ENCODE peak calls at places on chromosome 7, in ten cellular contexts. One of them, this sample, is unnamed.

GRCh38 chr7:106070201-106070551 is 41.9 kb downstream of the SYPL1 start:
- DNase-seq in Peyer's patch: no peak
- DNase-seq in choroid plexus epithelial cell: no peak
- DNase-seq in PC-3: peak; percentile 61
- DNase-seq in AG09319: no peak
- DNase-seq in left lung: no peak
- DNase-seq in GM20000: no peak
- DNase-seq in neural crest cell: no peak
- DNase-seq in osteocyte: peak; percentile 64
- DNase-seq in GM10248: no peak
- DNase-seq in this sample: no peak

GRCh38 chr7:2522780-2523433 is 3.3 kb downstream of the LFNG start:
- DNase-seq in AG09319: no peak
- DNase-seq in PC-3: peak; percentile 37
- DNase-seq in neural crest cell: peak; percentile 35
- DNase-seq in choroid plexus epithelial cell: peak; percentile 64
- DNase-seq in GM10248: no peak
- DNase-seq in Peyer's patch: no peak
- DNase-seq in left lung: peak; percentile 69
- DNase-seq in osteocyte: no peak
- DNase-seq in GM20000: no peak
- DNase-seq in this sample: no peak

GRCh38 chr7:156497776-156498509 is 142.6 kb upstream of the RNF32 start:
- DNase-seq in GM20000: no peak
- DNase-seq in GM10248: no peak
- DNase-seq in choroid plexus epithelial cell: no peak
- DNase-seq in left lung: no peak
- DNase-seq in Peyer's patch: no peak
- DNase-seq in neural crest cell: no peak
- DNase-seq in AG09319: no peak
- DNase-seq in osteocyte: no peak
- DNase-seq in PC-3: no peak
- DNase-seq in this sample: no peak

GRCh38 chr7:106284516-106285050 is at the start of gene NAMPT:
- DNase-seq in PC-3: peak; percentile 36
- DNase-seq in Peyer's patch: peak; percentile 46
- DNase-seq in neural crest cell: peak; percentile 39
- DNase-seq in GM20000: peak; percentile 58
- DNase-seq in GM10248: peak; percentile 38
- DNase-seq in left lung: peak; percentile 90
- DNase-seq in osteocyte: peak; percentile 88
- DNase-seq in AG09319: no peak
- DNase-seq in choroid plexus epithelial cell: no peak
- DNase-seq in this sample: no peak

GRCh38 chr7:154914580-154915380 is 88.1 kb downstream of the PAXIP1 start:
- DNase-seq in osteocyte: peak; percentile 83
- DNase-seq in left lung: no peak
- DNase-seq in PC-3: no peak
- DNase-seq in choroid plexus epithelial cell: no peak
- DNase-seq in AG09319: no peak
- DNase-seq in GM20000: no peak
- DNase-seq in GM10248: no peak
- DNase-seq in neural crest cell: no peak
- DNase-seq in Peyer's patch: no peak
- DNase-seq in this sample: no peak

GRCh38 chr7:70752794-70753241 is 379.1 kb upstream of the GALNT17 start:
- DNase-seq in GM20000: no peak
- DNase-seq in Peyer's patch: no peak
- DNase-seq in left lung: no peak
- DNase-seq in PC-3: no peak
- DNase-seq in osteocyte: no peak
- DNase-seq in GM10248: no peak
- DNase-seq in choroid plexus epithelial cell: peak; percentile 63
- DNase-seq in AG09319: no peak
- DNase-seq in neural crest cell: no peak
- DNase-seq in this sample: no peak

GRCh38 chr7:50812847-50813475 is 30.3 kb upstream of the GRB10 start:
- DNase-seq in choroid plexus epithelial cell: peak; percentile 78
- DNase-seq in Peyer's patch: no peak
- DNase-seq in AG09319: peak; percentile 23
- DNase-seq in left lung: no peak
- DNase-seq in neural crest cell: no peak
- DNase-seq in GM10248: no peak
- DNase-seq in PC-3: peak; percentile 90
- DNase-seq in GM20000: no peak
- DNase-seq in osteocyte: no peak
- DNase-seq in this sample: peak; percentile 36

GRCh38 chr7:102045681-102046372 is 228.4 kb downstream of the CUX1 start:
- DNase-seq in GM20000: peak; percentile 45
- DNase-seq in choroid plexus epithelial cell: no peak
- DNase-seq in left lung: no peak
- DNase-seq in osteocyte: no peak
- DNase-seq in Peyer's patch: no peak
- DNase-seq in GM10248: no peak
- DNase-seq in neural crest cell: no peak
- DNase-seq in AG09319: no peak
- DNase-seq in PC-3: no peak
- DNase-seq in this sample: no peak

GRCh38 chr7:77269360-77270075 is 69.9 kb upstream of the FGL2 start:
- DNase-seq in AG09319: no peak
- DNase-seq in neural crest cell: no peak
- DNase-seq in left lung: no peak
- DNase-seq in choroid plexus epithelial cell: peak; percentile 56
- DNase-seq in osteocyte: no peak
- DNase-seq in GM20000: peak; percentile 36
- DNase-seq in PC-3: no peak
- DNase-seq in Peyer's patch: peak; percentile 52
- DNase-seq in GM10248: peak; percentile 24
- DNase-seq in this sample: no peak

GRCh38 chr7:32061346-32061745 is 8.9 kb downstream of the PDE1C start:
- DNase-seq in choroid plexus epithelial cell: no peak
- DNase-seq in GM20000: no peak
- DNase-seq in Peyer's patch: no peak
- DNase-seq in neural crest cell: no peak
- DNase-seq in AG09319: no peak
- DNase-seq in PC-3: no peak
- DNase-seq in GM10248: no peak
- DNase-seq in osteocyte: no peak
- DNase-seq in left lung: peak; percentile 44
- DNase-seq in this sample: no peak

GRCh38 chr7:27814054-27814453 is 74.1 kb downstream of the TAX1BP1 start:
- DNase-seq in osteocyte: no peak
- DNase-seq in GM10248: no peak
- DNase-seq in Peyer's patch: no peak
- DNase-seq in AG09319: no peak
- DNase-seq in GM20000: no peak
- DNase-seq in choroid plexus epithelial cell: peak; percentile 57
- DNase-seq in left lung: no peak
- DNase-seq in PC-3: no peak
- DNase-seq in neural crest cell: no peak
- DNase-seq in this sample: no peak

GRCh38 chr7:47690902-47691558 is 109.1 kb upstream of the TNS3 start:
- DNase-seq in PC-3: peak; percentile 35
- DNase-seq in GM10248: no peak
- DNase-seq in GM20000: no peak
- DNase-seq in AG09319: no peak
- DNase-seq in neural crest cell: no peak
- DNase-seq in choroid plexus epithelial cell: peak; percentile 72
- DNase-seq in left lung: no peak
- DNase-seq in osteocyte: no peak
- DNase-seq in Peyer's patch: no peak
- DNase-seq in this sample: no peak

GRCh38 chr7:17773289-17773626 is 167.0 kb downstream of the SNX13 start:
- DNase-seq in left lung: no peak
- DNase-seq in GM20000: no peak
- DNase-seq in PC-3: peak; percentile 76
- DNase-seq in choroid plexus epithelial cell: peak; percentile 94
- DNase-seq in AG09319: peak; percentile 55
- DNase-seq in neural crest cell: no peak
- DNase-seq in GM10248: no peak
- DNase-seq in Peyer's patch: no peak
- DNase-seq in osteocyte: no peak
- DNase-seq in this sample: no peak

GRCh38 chr7:23121175-23121574 is 15.6 kb downstream of the KLHL7 start:
- DNase-seq in Peyer's patch: no peak
- DNase-seq in AG09319: no peak
- DNase-seq in GM20000: no peak
- DNase-seq in GM10248: no peak
- DNase-seq in osteocyte: no peak
- DNase-seq in PC-3: no peak
- DNase-seq in neural crest cell: no peak
- DNase-seq in left lung: no peak
- DNase-seq in choroid plexus epithelial cell: no peak
- DNase-seq in this sample: no peak

GRCh38 chr7:79403451-79403850 is 50.0 kb downstream of the MAGI2 start:
- DNase-seq in Peyer's patch: no peak
- DNase-seq in neural crest cell: no peak
- DNase-seq in osteocyte: no peak
- DNase-seq in AG09319: no peak
- DNase-seq in GM10248: no peak
- DNase-seq in choroid plexus epithelial cell: peak; percentile 67
- DNase-seq in GM20000: no peak
- DNase-seq in PC-3: no peak
- DNase-seq in left lung: no peak
- DNase-seq in this sample: no peak

GRCh38 chr7:21504021-21504420 is 38.8 kb upstream of the DNAH11 start:
- DNase-seq in GM20000: no peak
- DNase-seq in left lung: no peak
- DNase-seq in GM10248: no peak
- DNase-seq in PC-3: peak; percentile 63
- DNase-seq in neural crest cell: no peak
- DNase-seq in osteocyte: no peak
- DNase-seq in choroid plexus epithelial cell: no peak
- DNase-seq in AG09319: no peak
- DNase-seq in Peyer's patch: no peak
- DNase-seq in this sample: no peak

GRCh38 chr7:93799750-93800357 is 90.7 kb downstream of the TFPI2 start:
- DNase-seq in neural crest cell: no peak
- DNase-seq in osteocyte: no peak
- DNase-seq in choroid plexus epithelial cell: peak; percentile 57
- DNase-seq in AG09319: no peak
- DNase-seq in GM20000: peak; percentile 22
- DNase-seq in left lung: no peak
- DNase-seq in GM10248: peak; percentile 12
- DNase-seq in PC-3: peak; percentile 51
- DNase-seq in Peyer's patch: no peak
- DNase-seq in this sample: no peak

GRCh38 chr7:107372298-107372697 is 97.6 kb upstream of the GPR22 start:
- DNase-seq in osteocyte: no peak
- DNase-seq in AG09319: no peak
- DNase-seq in PC-3: peak; percentile 57
- DNase-seq in left lung: no peak
- DNase-seq in neural crest cell: no peak
- DNase-seq in GM20000: no peak
- DNase-seq in GM10248: no peak
- DNase-seq in choroid plexus epithelial cell: peak; percentile 67
- DNase-seq in Peyer's patch: no peak
- DNase-seq in this sample: no peak

GRCh38 chr7:18861514-18861913 is 255.9 kb downstream of the TWIST1 start:
- DNase-seq in GM10248: no peak
- DNase-seq in AG09319: no peak
- DNase-seq in left lung: no peak
- DNase-seq in choroid plexus epithelial cell: peak; percentile 89
- DNase-seq in GM20000: peak; percentile 12
- DNase-seq in neural crest cell: no peak
- DNase-seq in osteocyte: no peak
- DNase-seq in PC-3: peak; percentile 5
- DNase-seq in Peyer's patch: no peak
- DNase-seq in this sample: no peak

GRCh38 chr7:83934118-83934734 is 260.4 kb downstream of the SEMA3A start:
- DNase-seq in PC-3: peak; percentile 24
- DNase-seq in neural crest cell: no peak
- DNase-seq in osteocyte: no peak
- DNase-seq in AG09319: no peak
- DNase-seq in left lung: no peak
- DNase-seq in choroid plexus epithelial cell: peak; percentile 23
- DNase-seq in GM10248: no peak
- DNase-seq in Peyer's patch: no peak
- DNase-seq in GM20000: no peak
- DNase-seq in this sample: no peak
- TF ChIP-seq CTCF in PC-3: peak; percentile 34
- TF ChIP-seq CTCF in neural crest cell: peak; percentile 62
- TF ChIP-seq CTCF in osteocyte: peak; percentile 49
- TF ChIP-seq CTCF in AG09319: peak; percentile 35
- TF ChIP-seq CTCF in left lung: no peak
- TF ChIP-seq CTCF in choroid plexus epithelial cell: peak; percentile 41
- TF ChIP-seq CTCF in GM10248: no peak
- TF ChIP-seq CTCF in Peyer's patch: no peak
- TF ChIP-seq CTCF in GM20000: no peak
- TF ChIP-seq CTCF in this sample: no peak

DNA sequence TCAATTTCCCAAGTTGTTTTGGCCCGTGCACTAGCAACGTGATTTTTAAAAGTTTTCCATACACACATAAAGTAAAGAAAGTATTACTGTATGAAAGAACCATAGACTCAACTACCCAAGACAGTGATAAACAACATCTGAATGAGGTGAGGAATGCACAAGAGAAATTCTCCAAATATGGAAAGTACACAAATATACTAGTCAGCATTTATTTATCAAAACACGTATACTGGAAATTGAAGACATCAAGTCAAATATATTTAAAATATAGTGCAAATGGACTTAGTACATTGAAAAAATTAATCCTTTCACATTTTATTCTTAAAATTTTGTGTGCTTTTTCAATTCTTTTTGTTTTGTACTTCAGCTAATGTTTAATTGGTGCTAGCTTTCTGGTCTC is 143.6 kb downstream of the ARL4A start:
- DNase-seq in AG09319: no peak
- DNase-seq in GM10248: no peak
- DNase-seq in Peyer's patch: no peak
- DNase-seq in neural crest cell: no peak
- DNase-seq in GM20000: no peak
- DNase-seq in left lung: no peak
- DNase-seq in PC-3: no peak
- DNase-seq in osteocyte: no peak
- DNase-seq in choroid plexus epithelial cell: no peak
- DNase-seq in this sample: no peak
- TF ChIP-seq CTCF in AG09319: no peak
- TF ChIP-seq CTCF in GM10248: no peak
- TF ChIP-seq CTCF in Peyer's patch: no peak
- TF ChIP-seq CTCF in neural crest cell: no peak
- TF ChIP-seq CTCF in GM20000: no peak
- TF ChIP-seq CTCF in left lung: no peak
- TF ChIP-seq CTCF in PC-3: no peak
- TF ChIP-seq CTCF in osteocyte: no peak
- TF ChIP-seq CTCF in choroid plexus epithelial cell: no peak
- TF ChIP-seq CTCF in this sample: no peak

GRCh38 chr7:25894902-25895791 is 256.9 kb upstream of the NFE2L3 start:
- DNase-seq in PC-3: peak; percentile 52
- DNase-seq in neural crest cell: peak; percentile 75
- DNase-seq in AG09319: no peak
- DNase-seq in left lung: peak; percentile 89
- DNase-seq in osteocyte: no peak
- DNase-seq in choroid plexus epithelial cell: peak; percentile 31
- DNase-seq in GM10248: peak; percentile 81
- DNase-seq in Peyer's patch: peak; percentile 81
- DNase-seq in GM20000: peak; percentile 71
- DNase-seq in this sample: peak; percentile 77
- TF ChIP-seq CTCF in PC-3: peak; percentile 74
- TF ChIP-seq CTCF in neural crest cell: peak; percentile 80
- TF ChIP-seq CTCF in AG09319: peak; percentile 77
- TF ChIP-seq CTCF in left lung: peak; percentile 65
- TF ChIP-seq CTCF in osteocyte: peak; percentile 58
- TF ChIP-seq CTCF in choroid plexus epithelial cell: peak; percentile 76
- TF ChIP-seq CTCF in GM10248: peak; percentile 57
- TF ChIP-seq CTCF in Peyer's patch: peak; percentile 66
- TF ChIP-seq CTCF in GM20000: peak; percentile 56
- TF ChIP-seq CTCF in this sample: peak; percentile 59

GRCh38 chr7:46131916-46132795 is 211.1 kb upstream of the IGFBP3 start:
- DNase-seq in PC-3: no peak
- DNase-seq in left lung: no peak
- DNase-seq in GM20000: no peak
- DNase-seq in AG09319: peak; percentile 28
- DNase-seq in GM10248: no peak
- DNase-seq in osteocyte: no peak
- DNase-seq in choroid plexus epithelial cell: peak; percentile 67
- DNase-seq in Peyer's patch: no peak
- DNase-seq in neural crest cell: no peak
- DNase-seq in this sample: no peak
- TF ChIP-seq CTCF in PC-3: peak; percentile 21
- TF ChIP-seq CTCF in left lung: no peak
- TF ChIP-seq CTCF in GM20000: no peak
- TF ChIP-seq CTCF in AG09319: peak; percentile 59
- TF ChIP-seq CTCF in GM10248: no peak
- TF ChIP-seq CTCF in osteocyte: peak; percentile 48
- TF ChIP-seq CTCF in choroid plexus epithelial cell: peak; percentile 72
- TF ChIP-seq CTCF in Peyer's patch: no peak
- TF ChIP-seq CTCF in neural crest cell: peak; percentile 19
- TF ChIP-seq CTCF in this sample: no peak

This sample was measured in ovary.